ENCODE peak calls at places on chromosomes 7 and 10, in five cellular contexts. V is upper lobe of left lung, T is testis, H is ovary, C is breast epithelium. W is an unnamed sample.

GRCh38 chr7:2715341-2716231 is 27.6 kb downstream of the AMZ1 start:
- DNase-seq in T (no peak), H (no peak), C (no peak), V (no peak), W (no peak)

GRCh38 chr10:125123363-125124113 is 36.8 kb downstream of the CTBP2 start:
- DNase-seq in V (no peak), T (peak; percentile 90), C (peak; percentile 88), H (peak; percentile 78), W (peak; percentile 70)

GRCh38 chr7:39463252-39463651 is 103.0 kb upstream of the YAE1 start:
- DNase-seq in H (no peak), C (no peak), V (no peak), T (no peak), W (no peak)

GRCh38 chr7:157676456-157677255 is 339.9 kb downstream of the DNAJB6 start:
- DNase-seq in H (no peak), V (no peak), T (no peak), C (no peak), W (no peak)

GRCh38 chr7:78019457-78020130 is 221.0 kb downstream of the PHTF2 start:
- DNase-seq in C (peak; percentile 91), V (peak; percentile 94), H (peak; percentile 94), T (peak; percentile 96), W (peak; percentile 91)

GRCh38 chr10:89741126-89741762 is 39.9 kb downstream of the KIF20B start:
- DNase-seq in C (no peak), H (no peak), T (no peak), V (no peak), W (no peak)

GRCh38 chr10:101986277-101986971 is 69.5 kb downstream of the ARMH3 start:
- DNase-seq in V (no peak), T (no peak), C (no peak), H (peak; percentile 13), W (no peak)

GRCh38 chr10:45673074-45673628 is 579 bp upstream of the ZFAND4 start:
- DNase-seq in T (peak; percentile 29), V (no peak), H (peak; percentile 14), C (no peak), W (no peak)

GRCh38 chr10:69636626-69637550 is 6.8 kb downstream of the FAM241B start:
- DNase-seq in H (no peak), V (peak; percentile 42), T (peak; percentile 53), C (peak; percentile 49), W (no peak)

GRCh38 chr10:61635946-61636345 is 26.8 kb upstream of the CABCOCO1 start:
- DNase-seq in V (no peak), C (no peak), T (no peak), H (no peak), W (no peak)

GRCh38 chr10:62437696-62438095 is 63.5 kb downstream of the ZNF365 start:
- DNase-seq in T (no peak), H (no peak), V (no peak), C (no peak), W (no peak)

GRCh38 chr10:103626178-103626577 is 132.7 kb downstream of the NEURL1 start:
- DNase-seq in C (no peak), V (peak; percentile 42), H (no peak), T (no peak), W (no peak)

GRCh38 chr10:18683427-18683826 is 24.2 kb downstream of the ARL5B start:
- DNase-seq in H (no peak), C (no peak), V (no peak), T (no peak), W (no peak)

GRCh38 chr7:1611708-1612241 is 41.9 kb upstream of the PSMG3 start:
- DNase-seq in V (no peak), C (no peak), T (no peak), H (no peak), W (no peak)

GRCh38 chr7:128874140-128875031 is 11.7 kb downstream of the ATP6V1F start:
- DNase-seq in C (no peak), T (no peak), H (no peak), V (peak; percentile 72), W (no peak)
- TF ChIP-seq POLR2A in C (no peak), T (no peak), H (no peak), V (no peak), W (no peak)

DNA sequence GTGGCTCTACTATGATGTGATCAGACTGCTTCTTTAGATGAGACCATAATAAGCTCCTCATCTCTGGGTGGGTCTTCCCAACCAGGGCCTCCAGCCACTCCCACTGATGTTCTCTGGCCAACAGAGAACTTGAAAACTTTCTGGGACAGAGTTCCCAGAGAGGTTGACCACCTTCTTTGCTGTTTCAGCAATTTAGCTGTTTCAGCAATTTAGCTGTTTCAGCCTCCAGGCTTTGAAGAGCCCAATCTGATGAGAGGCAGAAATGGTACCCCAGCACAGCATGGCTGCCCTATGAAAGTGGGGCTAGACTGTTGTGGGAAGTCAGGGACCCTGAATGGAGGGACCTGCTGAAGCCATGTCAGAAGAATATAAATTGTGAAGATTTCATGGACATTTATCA is 49.0 kb downstream of the ZNF92 start:
- DNase-seq in C (no peak), V (no peak), T (no peak), H (no peak), W (no peak)
- H3K9me3 ChIP-seq in C (peaks cover 40% of the 10 kb centered on the region), V (peaks cover 16% of the 10 kb centered on the region), T (no peaks in the 10 kb centered on the region), H (no peaks in the 10 kb centered on the region), W (peaks cover 4% of the 10 kb centered on the region)

GRCh38 chr7:74182453-74183090 is 8.4 kb downstream of the EIF4H start:
- DNase-seq in T (no peak), C (no peak), V (no peak), H (no peak), W (no peak)
- H3K27ac ChIP-seq in T (no peak overlapping the region), C (peak overlapping the region; percentile 33), V (no peak overlapping the region), H (no peak overlapping the region), W (no peak overlapping the region)

DNA sequence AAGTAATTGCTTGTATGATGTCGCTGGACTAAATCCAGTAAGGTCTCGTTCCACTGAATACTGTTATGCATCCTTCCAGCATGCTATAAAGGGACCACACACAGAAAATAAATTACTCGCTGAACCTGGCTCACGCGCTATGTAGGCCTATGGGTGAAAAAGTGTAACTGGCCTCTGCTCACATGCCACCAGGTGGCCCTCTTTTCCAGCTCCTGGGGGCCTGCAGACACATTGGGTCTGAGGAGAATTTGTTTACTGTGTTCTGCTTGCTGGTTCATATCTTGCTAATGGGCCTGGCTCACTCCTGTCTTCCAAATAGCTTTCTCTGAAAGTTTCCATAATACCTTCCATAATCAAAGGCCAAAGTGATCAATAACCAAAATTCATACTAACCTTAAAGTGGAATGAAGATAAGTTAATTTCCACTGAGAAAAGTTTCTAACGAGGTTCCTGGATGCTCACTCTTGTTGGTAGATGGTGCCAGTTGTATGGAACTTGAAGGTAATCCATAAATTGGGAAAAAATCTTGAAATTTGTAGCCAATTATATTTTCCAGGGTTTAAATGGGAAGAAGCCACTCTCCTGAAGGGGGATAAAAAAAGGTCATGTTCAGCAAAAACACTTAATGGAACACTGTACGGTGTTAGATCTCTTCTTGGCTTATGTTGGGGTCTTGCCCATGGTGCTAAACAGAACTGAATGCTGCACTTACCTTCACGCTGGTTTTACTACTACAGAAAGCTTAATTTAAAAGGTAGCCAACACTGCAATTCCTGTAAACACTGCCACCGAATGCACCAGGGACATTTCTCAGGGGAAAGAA is 27.0 kb upstream of the ZPBP start:
- DNase-seq in V (no peak), H (no peak), C (no peak), T (no peak), W (no peak)
- TF ChIP-seq POLR2A in V (no peak), H (no peak), C (no peak), T (no peak), W (no peak)

GRCh38 chr7:32522746-32523145 is 27.5 kb downstream of the AVL9 start:
- DNase-seq in T (no peak), V (no peak), C (no peak), H (no peak), W (no peak)
- H3K9me3 ChIP-seq in T (no peaks in the 10 kb centered on the region), V (peaks cover 4% of the 10 kb centered on the region), C (no peaks in the 10 kb centered on the region), H (no peaks in the 10 kb centered on the region), W (no peaks in the 10 kb centered on the region)

DNA sequence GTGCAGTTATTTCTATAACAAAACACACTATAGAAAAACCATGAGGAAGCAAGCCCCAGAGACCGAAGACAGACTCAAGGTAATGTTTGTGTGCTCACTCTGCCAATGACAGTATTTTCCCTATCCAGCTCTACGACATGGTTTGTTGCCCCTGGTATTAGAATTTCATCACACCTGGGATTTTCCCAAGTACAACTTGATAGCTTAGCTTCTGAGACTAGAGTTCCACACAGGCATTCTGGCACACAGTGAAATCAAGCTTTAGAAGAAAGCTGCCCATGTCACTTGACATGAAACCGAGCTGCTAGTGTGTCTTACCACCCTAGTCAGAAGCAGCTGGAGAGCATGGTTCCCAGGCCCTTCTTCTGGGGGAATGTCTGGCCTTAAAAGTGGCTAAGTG is 44.1 kb upstream of the AKR1E2 start:
- DNase-seq in T (no peak), C (no peak), H (no peak), V (no peak), W (no peak)
- H3K27ac ChIP-seq in T (no peak overlapping the region), C (no peak overlapping the region), H (no peak overlapping the region), V (no peak overlapping the region), W (no peak overlapping the region)

GRCh38 chr10:94362360-94363250 is at the start of gene NOC3L:
- DNase-seq in C (peak; percentile 92), H (peak; percentile 92), T (peak; percentile 97), V (peak; percentile 98), W (peak; percentile 94)
- TF ChIP-seq POLR2A in C (no peak), H (no peak), T (no peak), V (peak; percentile 14), W (peak; percentile 39)

DNA sequence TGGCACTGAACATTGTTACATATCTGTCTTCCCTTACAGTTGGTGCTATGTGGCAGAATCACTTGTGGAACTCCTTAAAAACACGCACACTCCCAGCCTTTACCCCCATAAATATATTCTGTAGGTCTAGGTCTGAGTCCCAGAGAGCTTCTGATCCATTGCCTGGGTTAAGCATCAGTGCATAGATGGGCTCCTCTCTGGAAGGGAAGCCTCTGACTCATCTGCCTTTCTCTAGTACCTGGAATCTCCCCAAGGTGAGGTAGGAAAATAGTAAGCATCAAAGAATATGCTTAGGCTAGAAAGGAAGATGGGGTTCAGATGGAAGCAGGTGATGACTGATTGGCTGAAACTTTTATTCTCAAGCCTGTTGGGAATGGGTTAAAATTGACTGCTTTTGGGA is 26.1 kb downstream of the PROSER2 start:
- DNase-seq in C (no peak), T (no peak), H (no peak), V (no peak), W (no peak)
- H3K9me3 ChIP-seq in C (no peaks in the 10 kb centered on the region), T (no peaks in the 10 kb centered on the region), H (no peaks in the 10 kb centered on the region), V (no peaks in the 10 kb centered on the region), W (no peaks in the 10 kb centered on the region)

DNA sequence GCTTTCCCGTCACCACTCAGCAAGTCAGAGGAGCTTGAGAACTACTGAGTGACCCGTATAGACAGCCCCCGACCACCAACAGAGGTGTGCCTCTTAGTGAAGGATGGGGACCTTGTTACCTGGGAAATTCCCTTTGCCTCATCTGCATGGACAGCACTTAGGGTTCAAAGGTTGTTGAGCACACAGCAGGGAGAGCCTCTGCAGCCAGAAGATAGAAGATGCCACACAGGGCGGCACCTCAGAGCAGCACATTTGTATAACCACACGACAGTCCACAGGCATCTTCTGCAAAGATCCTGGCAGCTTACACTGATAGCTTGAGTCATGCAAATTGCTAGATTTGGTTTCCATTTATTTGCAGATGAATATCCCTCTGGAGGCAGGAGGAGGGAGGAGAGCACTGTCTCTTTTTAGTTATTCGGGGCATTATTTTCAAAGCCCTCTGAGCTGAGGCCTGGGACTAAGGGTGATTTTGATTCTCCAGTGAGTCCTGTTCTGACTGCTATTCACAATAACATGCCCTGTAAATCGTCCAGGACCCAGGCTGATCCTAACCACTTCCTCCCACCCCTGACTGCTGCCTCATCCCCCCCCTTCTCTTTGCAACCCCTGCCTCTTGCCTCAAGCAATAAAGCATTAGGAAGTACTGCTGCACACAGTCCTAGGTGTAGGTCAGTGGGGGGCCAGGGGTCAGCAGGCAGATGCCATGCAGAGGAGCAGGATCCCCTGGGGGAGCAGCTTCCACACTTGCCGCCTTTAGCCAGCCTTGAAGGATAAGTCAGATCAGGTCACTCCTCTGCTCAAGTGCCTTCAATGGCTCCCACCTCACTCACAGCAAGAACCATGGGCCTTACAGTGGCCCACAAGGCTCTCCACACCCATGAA is 24.6 kb upstream of the INMT start:
- DNase-seq in C (no peak), T (no peak), H (no peak), V (no peak), W (no peak)
- H3K27ac ChIP-seq in C (no peak overlapping the region), T (no peak overlapping the region), H (no peak overlapping the region), V (no peak overlapping the region), W (no peak overlapping the region)